ENCODE peak calls at places on chromosomes 5 and 9, in four cellular contexts. One of them, this sample, is unnamed. For H3K4me1, the result is how much of the 10 kb centered on the place peaks cover.

GRCh38 chr9:69583641-69584234 is 88.4 kb downstream of the APBA1 start:
- DNase-seq in neuronal stem cell: no peak
- DNase-seq in cardiac muscle cell: no peak
- DNase-seq in psoas muscle: no peak
- DNase-seq in this sample: no peak

GRCh38 chr5:50653946-50654345 is 12.5 kb upstream of the PARP8 start:
- DNase-seq in neuronal stem cell: no peak
- DNase-seq in cardiac muscle cell: no peak
- DNase-seq in psoas muscle: no peak
- DNase-seq in this sample: no peak

GRCh38 chr5:111755942-111756353 is 1.0 kb downstream of the NREP start:
- DNase-seq in neuronal stem cell: no peak
- DNase-seq in psoas muscle: no peak
- DNase-seq in cardiac muscle cell: peak
- DNase-seq in this sample: no peak

GRCh38 chr5:27472000-27472763 is 433.8 kb upstream of the CDH9 start:
- DNase-seq in psoas muscle: no peak
- DNase-seq in neuronal stem cell: peak
- DNase-seq in cardiac muscle cell: peak
- DNase-seq in this sample: no peak

GRCh38 chr5:93145019-93145418 is 436.0 kb downstream of the NR2F1-AS1 start:
- DNase-seq in cardiac muscle cell: no peak
- DNase-seq in neuronal stem cell: no peak
- DNase-seq in psoas muscle: no peak
- DNase-seq in this sample: no peak

GRCh38 chr9:2638871-2639673 is 17.5 kb downstream of the VLDLR start:
- DNase-seq in neuronal stem cell: no peak
- DNase-seq in psoas muscle: no peak
- DNase-seq in cardiac muscle cell: no peak
- DNase-seq in this sample: no peak

GRCh38 chr9:10488937-10489336 is 123.9 kb downstream of the PTPRD start:
- DNase-seq in psoas muscle: no peak
- DNase-seq in cardiac muscle cell: no peak
- DNase-seq in neuronal stem cell: no peak
- DNase-seq in this sample: no peak

GRCh38 chr5:16461026-16461425 is 4.6 kb downstream of the ZNF622 start:
- DNase-seq in neuronal stem cell: no peak
- DNase-seq in psoas muscle: no peak
- DNase-seq in cardiac muscle cell: peak
- DNase-seq in this sample: no peak

GRCh38 chr5:11050596-11051304 is 289.7 kb upstream of the DAP start:
- DNase-seq in neuronal stem cell: no peak
- DNase-seq in psoas muscle: no peak
- DNase-seq in cardiac muscle cell: no peak
- DNase-seq in this sample: no peak

GRCh38 chr5:57687641-57688040 is 205.0 kb upstream of the ACTBL2 start:
- DNase-seq in cardiac muscle cell: no peak
- DNase-seq in psoas muscle: no peak
- DNase-seq in neuronal stem cell: no peak
- DNase-seq in this sample: no peak

GRCh38 chr9:19988281-19988680 is 199.4 kb upstream of the SLC24A2 start:
- DNase-seq in neuronal stem cell: peak
- DNase-seq in cardiac muscle cell: no peak
- DNase-seq in psoas muscle: no peak
- DNase-seq in this sample: no peak

GRCh38 chr5:34762321-34762871 is 76.6 kb upstream of the TTC23L start:
- DNase-seq in psoas muscle: peak
- DNase-seq in cardiac muscle cell: peak
- DNase-seq in neuronal stem cell: no peak
- DNase-seq in this sample: peak

GRCh38 chr9:98781588-98782383 is 14.6 kb downstream of the ANKS6 start:
- DNase-seq in neuronal stem cell: no peak
- DNase-seq in psoas muscle: no peak
- DNase-seq in cardiac muscle cell: no peak
- DNase-seq in this sample: no peak

GRCh38 chr9:107712390-107712789 is 222.8 kb upstream of the KLF4 start:
- DNase-seq in neuronal stem cell: no peak
- DNase-seq in cardiac muscle cell: peak
- DNase-seq in psoas muscle: no peak
- DNase-seq in this sample: no peak

GRCh38 chr9:105647595-105648349 is 14.5 kb upstream of the TAL2 start:
- DNase-seq in cardiac muscle cell: peak
- DNase-seq in neuronal stem cell: no peak
- DNase-seq in psoas muscle: no peak
- DNase-seq in this sample: no peak

GRCh38 chr9:89359018-89359417 is 40.7 kb downstream of the SECISBP2 start:
- DNase-seq in cardiac muscle cell: no peak
- DNase-seq in psoas muscle: no peak
- DNase-seq in neuronal stem cell: no peak
- DNase-seq in this sample: no peak

GRCh38 chr9:3863114-3863528 is 337.3 kb upstream of the RFX3 start:
- DNase-seq in psoas muscle: no peak
- DNase-seq in neuronal stem cell: no peak
- DNase-seq in cardiac muscle cell: peak
- DNase-seq in this sample: no peak

GRCh38 chr9:34124923-34125322 is 1.6 kb downstream of the DCAF12 start:
- DNase-seq in psoas muscle: no peak
- DNase-seq in cardiac muscle cell: peak
- DNase-seq in neuronal stem cell: no peak
- DNase-seq in this sample: no peak

GRCh38 chr9:135500071-135500524 is 384 bp upstream of the MRPS2 start:
- DNase-seq in cardiac muscle cell: no peak
- DNase-seq in neuronal stem cell: no peak
- DNase-seq in psoas muscle: no peak
- DNase-seq in this sample: no peak

GRCh38 chr5:34923694-34924461 is 5.5 kb upstream of the DNAJC21 start:
- DNase-seq in cardiac muscle cell: peak
- DNase-seq in psoas muscle: no peak
- DNase-seq in neuronal stem cell: no peak
- DNase-seq in this sample: no peak

GRCh38 chr5:124333295-124333979 is 413.0 kb downstream of the ZNF608 start:
- DNase-seq in psoas muscle: no peak
- DNase-seq in neuronal stem cell: no peak
- DNase-seq in cardiac muscle cell: no peak
- DNase-seq in this sample: no peak

GRCh38 chr5:124332273-124332672 is 414.2 kb downstream of the ZNF608 start:
- DNase-seq in psoas muscle: no peak
- DNase-seq in neuronal stem cell: no peak
- DNase-seq in cardiac muscle cell: no peak
- DNase-seq in this sample: no peak

GRCh38 chr5:124330595-124330994 is 415.8 kb downstream of the ZNF608 start:
- DNase-seq in psoas muscle: no peak
- DNase-seq in neuronal stem cell: no peak
- DNase-seq in cardiac muscle cell: peak
- DNase-seq in this sample: no peak

DNA sequence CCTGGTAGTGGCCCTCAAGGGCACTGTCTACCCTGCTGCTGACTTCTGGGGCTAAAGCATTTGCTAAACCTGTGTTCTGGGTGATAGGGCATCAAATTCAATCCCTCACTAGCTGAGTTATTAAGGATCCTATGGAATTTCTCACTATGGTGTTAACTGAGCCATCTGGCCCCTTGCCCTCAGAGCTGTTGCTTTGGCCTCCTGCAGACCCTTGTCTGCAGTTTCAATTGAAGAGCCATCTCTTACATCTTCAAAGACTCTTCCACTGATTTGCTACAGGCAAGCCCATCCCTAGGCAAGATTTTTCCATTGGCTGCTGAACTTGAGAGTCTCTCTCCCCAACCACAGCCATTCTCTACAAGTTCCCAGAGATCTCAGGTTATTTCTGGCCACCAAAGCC is 418.2 kb downstream of the ZNF608 start:
- DNase-seq in psoas muscle: no peak
- DNase-seq in cardiac muscle cell: no peak
- DNase-seq in neuronal stem cell: no peak
- DNase-seq in this sample: no peak
- H3K4me3 ChIP-seq in psoas muscle: no peak
- H3K4me3 ChIP-seq in cardiac muscle cell: no peak
- H3K4me3 ChIP-seq in neuronal stem cell: no peak
- H3K4me3 ChIP-seq in this sample: no peak

GRCh38 chr9:114122152-114122615 is 23.1 kb upstream of the KIF12 start:
- DNase-seq in neuronal stem cell: no peak
- DNase-seq in cardiac muscle cell: no peak
- DNase-seq in psoas muscle: no peak
- DNase-seq in this sample: no peak

GRCh38 chr9:114122628-114123027 is 23.5 kb upstream of the KIF12 start:
- DNase-seq in cardiac muscle cell: no peak
- DNase-seq in neuronal stem cell: no peak
- DNase-seq in psoas muscle: no peak
- DNase-seq in this sample: no peak

GRCh38 chr9:114124666-114125580 is 25.8 kb upstream of the KIF12 start:
- DNase-seq in psoas muscle: no peak
- DNase-seq in cardiac muscle cell: no peak
- DNase-seq in neuronal stem cell: no peak
- DNase-seq in this sample: no peak

GRCh38 chr9:114124138-114124537 is 25.0 kb upstream of the KIF12 start:
- DNase-seq in psoas muscle: no peak
- DNase-seq in neuronal stem cell: no peak
- DNase-seq in cardiac muscle cell: peak
- DNase-seq in this sample: no peak

DNA sequence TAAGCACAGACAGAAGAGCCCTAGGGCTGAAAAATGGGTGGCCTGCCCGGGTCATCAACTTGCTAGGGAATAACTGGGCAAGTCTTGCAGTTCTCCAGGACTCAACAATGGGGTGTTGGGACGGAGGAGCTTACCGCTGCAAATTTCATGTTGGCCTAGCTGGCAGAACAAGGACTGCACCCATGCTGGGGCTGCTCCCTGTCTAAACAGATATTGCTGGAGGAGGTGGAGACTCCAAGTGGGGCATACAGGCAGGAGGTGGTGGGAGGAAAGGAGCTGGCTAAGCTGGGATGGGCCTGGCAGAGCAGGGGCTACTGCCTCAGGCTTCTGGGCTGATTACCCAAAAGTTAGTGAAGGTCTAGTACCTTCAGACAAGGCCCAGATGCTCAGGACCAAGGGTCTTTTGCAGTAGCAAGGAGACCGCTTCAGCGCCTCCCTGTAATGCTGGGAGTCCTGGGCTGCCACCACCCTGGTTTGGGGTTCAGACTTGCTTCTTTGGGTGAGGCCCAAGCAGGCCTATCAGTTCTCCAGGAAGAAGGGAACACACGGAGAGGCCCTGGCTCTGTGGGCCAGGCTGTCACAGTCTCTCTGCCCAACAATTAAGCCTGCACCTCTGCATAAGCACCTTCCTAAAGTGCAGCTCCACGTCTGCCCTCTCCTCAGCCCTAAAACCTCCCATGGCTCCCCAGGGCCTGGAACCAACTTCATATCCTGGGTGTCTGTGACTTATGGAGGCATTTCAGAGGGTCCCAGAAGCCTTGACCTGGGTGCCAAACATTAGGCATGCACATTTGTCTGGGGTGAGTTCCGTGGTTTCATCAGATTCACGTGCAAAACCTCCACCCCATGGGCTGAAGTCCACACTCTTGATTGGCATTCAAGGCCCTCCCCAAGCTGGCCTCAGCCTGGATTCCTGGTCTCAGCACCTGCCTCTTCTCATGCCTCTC is 24.2 kb upstream of the KIF12 start:
- DNase-seq in cardiac muscle cell: no peak
- DNase-seq in neuronal stem cell: no peak
- DNase-seq in psoas muscle: no peak
- DNase-seq in this sample: no peak
- H3K4me1 ChIP-seq in cardiac muscle cell: under half
- H3K4me1 ChIP-seq in neuronal stem cell: under half
- H3K4me1 ChIP-seq in psoas muscle: under half
- H3K4me1 ChIP-seq in this sample: under half

DNA sequence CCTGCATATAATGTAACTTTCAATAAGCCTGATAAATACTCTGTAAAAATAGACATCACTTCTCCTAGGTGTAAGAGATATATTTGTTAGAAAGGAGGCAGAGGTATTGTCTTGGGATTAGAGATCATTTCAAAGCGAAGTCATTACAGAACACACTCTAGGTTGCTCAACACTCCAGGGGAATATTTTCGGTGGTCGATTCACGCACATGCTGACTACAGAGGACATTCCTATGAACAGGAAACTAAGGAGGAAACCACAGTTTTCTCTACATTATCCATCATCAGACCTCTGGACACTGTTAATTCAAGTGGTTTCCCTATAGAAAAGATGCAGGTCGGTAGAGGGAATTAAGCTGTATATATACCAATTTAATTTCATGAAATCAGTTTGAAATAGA is 370.0 kb downstream of the NDUFS4 start:
- DNase-seq in neuronal stem cell: no peak
- DNase-seq in psoas muscle: no peak
- DNase-seq in cardiac muscle cell: peak
- DNase-seq in this sample: no peak
- H3K4me3 ChIP-seq in neuronal stem cell: no peak
- H3K4me3 ChIP-seq in psoas muscle: no peak
- H3K4me3 ChIP-seq in cardiac muscle cell: no peak
- H3K4me3 ChIP-seq in this sample: no peak

GRCh38 chr5:6348476-6349000 is 29.8 kb downstream of the MED10 start:
- DNase-seq in cardiac muscle cell: no peak
- DNase-seq in neuronal stem cell: no peak
- DNase-seq in psoas muscle: no peak
- DNase-seq in this sample: no peak
- H3K4me1 ChIP-seq in cardiac muscle cell: under half
- H3K4me1 ChIP-seq in neuronal stem cell: under half
- H3K4me1 ChIP-seq in psoas muscle: under half
- H3K4me1 ChIP-seq in this sample: under half

GRCh38 chr5:66958984-66959641 is 237.5 kb downstream of the CD180 start:
- DNase-seq in cardiac muscle cell: peak
- DNase-seq in psoas muscle: peak
- DNase-seq in neuronal stem cell: no peak
- DNase-seq in this sample: no peak
- H3K4me3 ChIP-seq in cardiac muscle cell: peak
- H3K4me3 ChIP-seq in psoas muscle: peak
- H3K4me3 ChIP-seq in neuronal stem cell: peak
- H3K4me3 ChIP-seq in this sample: peak